ENCODE peak calls at places on chromosomes 2 and 18, in nine cellular contexts. H is anterior cingulate cortex, F is EH, K is NCI-H1092, Z is stomach, O is HT-29, P is B cell, U is Calu3, C is left lobe of liver. X is an unnamed sample.

GRCh38 chr2:196166876-196167275 is 4.5 kb downstream of the STK17B start:
- DNase-seq in O (peak), H (no peak), U (no peak), F (peak), C (no peak), P (no peak), K (no peak), Z (no peak), X (no peak)

GRCh38 chr18:48927286-48928080 is 23.3 kb downstream of the SMAD7 start:
- DNase-seq in F (no peak), P (no peak), K (no peak), C (no peak), U (no peak), H (no peak), O (peak), Z (no peak), X (no peak)

GRCh38 chr18:9148239-9148552 is 11.6 kb downstream of the ANKRD12 start:
- DNase-seq in F (no peak), H (no peak), Z (no peak), O (no peak), U (no peak), P (no peak), C (no peak), K (no peak), X (no peak)

GRCh38 chr2:17430326-17430725 is 87.9 kb downstream of the RAD51AP2 start:
- DNase-seq in C (no peak), Z (no peak), K (no peak), P (no peak), F (no peak), O (no peak), U (no peak), H (no peak), X (no peak)

GRCh38 chr2:239009001-239009961 is 161.4 kb downstream of the TWIST2 start:
- DNase-seq in C (no peak), K (no peak), H (no peak), Z (peak), O (no peak), U (no peak), P (no peak), F (no peak), X (no peak)

GRCh38 chr2:217938038-217938437 is 64.8 kb downstream of the TNS1 start:
- DNase-seq in Z (no peak), K (no peak), U (no peak), C (no peak), H (no peak), O (no peak), P (no peak), F (no peak), X (no peak)

GRCh38 chr18:11925800-11926481 is 17.8 kb upstream of the MPPE1 start:
- DNase-seq in U (no peak), Z (no peak), K (no peak), P (no peak), F (no peak), O (no peak), H (no peak), C (no peak), X (no peak)

GRCh38 chr18:22858121-22858520 is 75.0 kb upstream of the RBBP8 start:
- DNase-seq in O (no peak), P (no peak), C (no peak), F (no peak), Z (no peak), H (no peak), U (no peak), K (no peak), X (no peak)

GRCh38 chr2:154439156-154439555 is 259.3 kb upstream of the KCNJ3 start:
- DNase-seq in U (no peak), Z (no peak), F (no peak), H (no peak), K (no peak), P (no peak), O (no peak), C (no peak), X (no peak)

X was measured in NCI-H2081 treated with DMSO at 0.1 percent for 48 hours.